ENCODE peak calls at places on chromosomes 3 and 15, in five cellular contexts. One of them, this sample, is unnamed.

GRCh38 chr15:82081904-82082810 is 36.3 kb upstream of the MEX3B start:
- DNase-seq in CD4-positive, alpha-beta memory T cell: no peak
- DNase-seq in IMR-90: peak
- DNase-seq in choroid plexus epithelial cell: peak
- DNase-seq in cardiac muscle cell: peak
- DNase-seq in this sample: no peak

GRCh38 chr3:35932995-35933394 is 293.7 kb downstream of the ARPP21 start:
- DNase-seq in IMR-90: peak
- DNase-seq in choroid plexus epithelial cell: peak
- DNase-seq in cardiac muscle cell: peak
- DNase-seq in CD4-positive, alpha-beta memory T cell: no peak
- DNase-seq in this sample: no peak

GRCh38 chr3:4866841-4867240 is 112.4 kb upstream of the BHLHE40 start:
- DNase-seq in choroid plexus epithelial cell: peak
- DNase-seq in IMR-90: peak
- DNase-seq in cardiac muscle cell: peak
- DNase-seq in CD4-positive, alpha-beta memory T cell: peak
- DNase-seq in this sample: no peak

GRCh38 chr3:107676469-107677309 is 153.9 kb downstream of the BBX start:
- DNase-seq in cardiac muscle cell: peak
- DNase-seq in choroid plexus epithelial cell: peak
- DNase-seq in IMR-90: peak
- DNase-seq in CD4-positive, alpha-beta memory T cell: no peak
- DNase-seq in this sample: peak

GRCh38 chr3:12758025-12758830 is 831 bp downstream of the TMEM40 start:
- DNase-seq in IMR-90: peak
- DNase-seq in cardiac muscle cell: peak
- DNase-seq in choroid plexus epithelial cell: peak
- DNase-seq in CD4-positive, alpha-beta memory T cell: no peak
- DNase-seq in this sample: no peak

GRCh38 chr3:161222662-161223061 is 1.6 kb downstream of the NMD3 start:
- DNase-seq in choroid plexus epithelial cell: peak
- DNase-seq in cardiac muscle cell: peak
- DNase-seq in IMR-90: peak
- DNase-seq in CD4-positive, alpha-beta memory T cell: no peak
- DNase-seq in this sample: no peak

GRCh38 chr15:99014803-99015676 is 7.4 kb upstream of the PGPEP1L start:
- DNase-seq in cardiac muscle cell: peak
- DNase-seq in choroid plexus epithelial cell: peak
- DNase-seq in CD4-positive, alpha-beta memory T cell: no peak
- DNase-seq in IMR-90: peak
- DNase-seq in this sample: peak

GRCh38 chr3:34260991-34261365 is 462.5 kb downstream of the PDCD6IP start:
- DNase-seq in cardiac muscle cell: no peak
- DNase-seq in choroid plexus epithelial cell: no peak
- DNase-seq in IMR-90: no peak
- DNase-seq in CD4-positive, alpha-beta memory T cell: no peak
- DNase-seq in this sample: no peak

GRCh38 chr3:191968299-191968698 is 507.3 kb downstream of the PYDC2 start:
- DNase-seq in CD4-positive, alpha-beta memory T cell: no peak
- DNase-seq in cardiac muscle cell: no peak
- DNase-seq in IMR-90: no peak
- DNase-seq in choroid plexus epithelial cell: no peak
- DNase-seq in this sample: no peak

GRCh38 chr15:48986240-48986639 is 22.5 kb upstream of the SHC4 start:
- DNase-seq in CD4-positive, alpha-beta memory T cell: no peak
- DNase-seq in cardiac muscle cell: no peak
- DNase-seq in IMR-90: no peak
- DNase-seq in choroid plexus epithelial cell: no peak
- DNase-seq in this sample: no peak

GRCh38 chr3:97928986-97929385 is 43.2 kb downstream of the RIOX2 start:
- DNase-seq in CD4-positive, alpha-beta memory T cell: no peak
- DNase-seq in cardiac muscle cell: no peak
- DNase-seq in choroid plexus epithelial cell: no peak
- DNase-seq in IMR-90: no peak
- DNase-seq in this sample: no peak

GRCh38 chr3:20173844-20174410 is 12.1 kb downstream of the SGO1 start:
- DNase-seq in choroid plexus epithelial cell: no peak
- DNase-seq in cardiac muscle cell: no peak
- DNase-seq in IMR-90: no peak
- DNase-seq in CD4-positive, alpha-beta memory T cell: no peak
- DNase-seq in this sample: no peak

GRCh38 chr3:180277036-180277435 is 240.3 kb upstream of the PEX5L start:
- DNase-seq in choroid plexus epithelial cell: no peak
- DNase-seq in cardiac muscle cell: no peak
- DNase-seq in IMR-90: peak
- DNase-seq in CD4-positive, alpha-beta memory T cell: no peak
- DNase-seq in this sample: no peak

GRCh38 chr3:131283862-131284261 is 97.7 kb upstream of the NUDT16 start:
- DNase-seq in choroid plexus epithelial cell: no peak
- DNase-seq in IMR-90: no peak
- DNase-seq in cardiac muscle cell: no peak
- DNase-seq in CD4-positive, alpha-beta memory T cell: no peak
- DNase-seq in this sample: no peak

GRCh38 chr3:116770815-116771450 is 61.4 kb downstream of the TUSC7 start:
- DNase-seq in cardiac muscle cell: peak
- DNase-seq in CD4-positive, alpha-beta memory T cell: no peak
- DNase-seq in choroid plexus epithelial cell: peak
- DNase-seq in IMR-90: peak
- DNase-seq in this sample: peak

GRCh38 chr3:66113542-66113941 is 74.8 kb upstream of the MAGI1 start:
- DNase-seq in choroid plexus epithelial cell: no peak
- DNase-seq in cardiac muscle cell: no peak
- DNase-seq in IMR-90: no peak
- DNase-seq in CD4-positive, alpha-beta memory T cell: no peak
- DNase-seq in this sample: no peak

GRCh38 chr3:113286524-113286923 is 75.2 kb downstream of the BOC start:
- DNase-seq in CD4-positive, alpha-beta memory T cell: no peak
- DNase-seq in choroid plexus epithelial cell: no peak
- DNase-seq in IMR-90: no peak
- DNase-seq in cardiac muscle cell: no peak
- DNase-seq in this sample: no peak

GRCh38 chr3:49469037-49469875 is 811 bp upstream of the DAG1 start:
- DNase-seq in IMR-90: peak
- DNase-seq in CD4-positive, alpha-beta memory T cell: no peak
- DNase-seq in cardiac muscle cell: peak
- DNase-seq in choroid plexus epithelial cell: peak
- DNase-seq in this sample: no peak

GRCh38 chr3:159804726-159805410 is 183.8 kb upstream of the IL12A start:
- DNase-seq in choroid plexus epithelial cell: peak
- DNase-seq in CD4-positive, alpha-beta memory T cell: no peak
- DNase-seq in IMR-90: peak
- DNase-seq in cardiac muscle cell: peak
- DNase-seq in this sample: peak

GRCh38 chr3:120196812-120197211 is 88.2 kb downstream of the GPR156 start:
- DNase-seq in choroid plexus epithelial cell: no peak
- DNase-seq in CD4-positive, alpha-beta memory T cell: no peak
- DNase-seq in cardiac muscle cell: no peak
- DNase-seq in IMR-90: no peak
- DNase-seq in this sample: no peak

GRCh38 chr3:40869013-40869412 is 330.3 kb upstream of the CTNNB1 start:
- DNase-seq in choroid plexus epithelial cell: no peak
- DNase-seq in IMR-90: no peak
- DNase-seq in cardiac muscle cell: no peak
- DNase-seq in CD4-positive, alpha-beta memory T cell: no peak
- DNase-seq in this sample: no peak

GRCh38 chr15:57301307-57301706 is 75.0 kb upstream of the CGNL1 start:
- DNase-seq in cardiac muscle cell: no peak
- DNase-seq in CD4-positive, alpha-beta memory T cell: no peak
- DNase-seq in choroid plexus epithelial cell: no peak
- DNase-seq in IMR-90: no peak
- DNase-seq in this sample: no peak
- H3K4me3 ChIP-seq in cardiac muscle cell: no peak
- H3K4me3 ChIP-seq in CD4-positive, alpha-beta memory T cell: no peak
- H3K4me3 ChIP-seq in choroid plexus epithelial cell: no peak
- H3K4me3 ChIP-seq in IMR-90: no peak
- H3K4me3 ChIP-seq in this sample: no peak

GRCh38 chr3:193314161-193314560 is 64.4 kb downstream of the ATP13A5 start:
- DNase-seq in IMR-90: no peak
- DNase-seq in cardiac muscle cell: no peak
- DNase-seq in CD4-positive, alpha-beta memory T cell: no peak
- DNase-seq in choroid plexus epithelial cell: no peak
- DNase-seq in this sample: no peak
- H3K4me3 ChIP-seq in IMR-90: no peak
- H3K4me3 ChIP-seq in cardiac muscle cell: no peak
- H3K4me3 ChIP-seq in CD4-positive, alpha-beta memory T cell: no peak
- H3K4me3 ChIP-seq in choroid plexus epithelial cell: no peak
- H3K4me3 ChIP-seq in this sample: no peak

GRCh38 chr15:88788816-88789215 is 14.4 kb upstream of the ACAN start:
- DNase-seq in CD4-positive, alpha-beta memory T cell: no peak
- DNase-seq in cardiac muscle cell: no peak
- DNase-seq in IMR-90: no peak
- DNase-seq in choroid plexus epithelial cell: no peak
- DNase-seq in this sample: no peak

GRCh38 chr15:88791637-88792036 is 11.6 kb upstream of the ACAN start:
- DNase-seq in cardiac muscle cell: no peak
- DNase-seq in IMR-90: no peak
- DNase-seq in choroid plexus epithelial cell: no peak
- DNase-seq in CD4-positive, alpha-beta memory T cell: no peak
- DNase-seq in this sample: no peak

GRCh38 chr15:88790486-88790885 is 12.8 kb upstream of the ACAN start:
- DNase-seq in CD4-positive, alpha-beta memory T cell: no peak
- DNase-seq in choroid plexus epithelial cell: no peak
- DNase-seq in cardiac muscle cell: no peak
- DNase-seq in IMR-90: no peak
- DNase-seq in this sample: no peak

GRCh38 chr15:88794001-88794400 is 9.2 kb upstream of the ACAN start:
- DNase-seq in choroid plexus epithelial cell: no peak
- DNase-seq in CD4-positive, alpha-beta memory T cell: no peak
- DNase-seq in cardiac muscle cell: no peak
- DNase-seq in IMR-90: no peak
- DNase-seq in this sample: no peak

GRCh38 chr15:88792342-88793282 is 10.6 kb upstream of the ACAN start:
- DNase-seq in CD4-positive, alpha-beta memory T cell: no peak
- DNase-seq in IMR-90: no peak
- DNase-seq in choroid plexus epithelial cell: no peak
- DNase-seq in cardiac muscle cell: no peak
- DNase-seq in this sample: no peak
- H3K4me3 ChIP-seq in CD4-positive, alpha-beta memory T cell: no peak
- H3K4me3 ChIP-seq in IMR-90: no peak
- H3K4me3 ChIP-seq in choroid plexus epithelial cell: no peak
- H3K4me3 ChIP-seq in cardiac muscle cell: no peak
- H3K4me3 ChIP-seq in this sample: no peak

GRCh38 chr15:66563126-66563525 is 2.7 kb downstream of the LCTL start:
- DNase-seq in IMR-90: peak
- DNase-seq in cardiac muscle cell: no peak
- DNase-seq in choroid plexus epithelial cell: no peak
- DNase-seq in CD4-positive, alpha-beta memory T cell: no peak
- DNase-seq in this sample: no peak

GRCh38 chr15:66565731-66566130 is at the start of gene LCTL:
- DNase-seq in IMR-90: peak
- DNase-seq in CD4-positive, alpha-beta memory T cell: no peak
- DNase-seq in cardiac muscle cell: peak
- DNase-seq in choroid plexus epithelial cell: peak
- DNase-seq in this sample: no peak

GRCh38 chr15:66565141-66565595 is 630 bp downstream of the LCTL start:
- DNase-seq in IMR-90: no peak
- DNase-seq in CD4-positive, alpha-beta memory T cell: no peak
- DNase-seq in choroid plexus epithelial cell: no peak
- DNase-seq in cardiac muscle cell: no peak
- DNase-seq in this sample: no peak

GRCh38 chr15:66563566-66564110 is 2.2 kb downstream of the LCTL start:
- DNase-seq in choroid plexus epithelial cell: no peak
- DNase-seq in CD4-positive, alpha-beta memory T cell: no peak
- DNase-seq in cardiac muscle cell: no peak
- DNase-seq in IMR-90: no peak
- DNase-seq in this sample: no peak

GRCh38 chr15:66564136-66565041 is 1.4 kb downstream of the LCTL start:
- DNase-seq in cardiac muscle cell: no peak
- DNase-seq in CD4-positive, alpha-beta memory T cell: no peak
- DNase-seq in choroid plexus epithelial cell: no peak
- DNase-seq in IMR-90: no peak
- DNase-seq in this sample: no peak
- H3K4me3 ChIP-seq in cardiac muscle cell: no peak
- H3K4me3 ChIP-seq in CD4-positive, alpha-beta memory T cell: no peak
- H3K4me3 ChIP-seq in choroid plexus epithelial cell: no peak
- H3K4me3 ChIP-seq in IMR-90: no peak
- H3K4me3 ChIP-seq in this sample: no peak

GRCh38 chr3:184381261-184382224 is 1.7 kb downstream of the CHRD start:
- DNase-seq in cardiac muscle cell: no peak
- DNase-seq in IMR-90: no peak
- DNase-seq in CD4-positive, alpha-beta memory T cell: no peak
- DNase-seq in choroid plexus epithelial cell: no peak
- DNase-seq in this sample: no peak
- H3K4me3 ChIP-seq in cardiac muscle cell: no peak
- H3K4me3 ChIP-seq in IMR-90: no peak
- H3K4me3 ChIP-seq in CD4-positive, alpha-beta memory T cell: peak
- H3K4me3 ChIP-seq in choroid plexus epithelial cell: no peak
- H3K4me3 ChIP-seq in this sample: no peak

DNA sequence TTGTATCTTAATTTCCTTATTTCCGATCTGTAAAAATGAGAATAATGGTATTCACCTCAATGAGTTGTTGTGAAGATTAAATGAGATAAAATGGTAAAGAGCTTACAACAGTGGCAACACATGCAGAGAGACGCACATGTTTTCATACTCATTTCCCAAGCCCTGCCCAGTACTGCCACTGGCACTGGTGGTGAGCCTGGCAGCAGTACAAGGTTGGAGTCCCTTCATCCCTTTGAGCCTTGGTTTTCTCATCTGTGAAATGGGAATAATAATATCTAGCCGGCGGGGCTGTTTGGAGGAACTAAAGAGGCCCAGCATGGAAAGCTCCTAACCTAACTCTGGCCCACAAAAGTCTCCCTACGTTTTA is 943 bp upstream of the CD276 start:
- DNase-seq in cardiac muscle cell: no peak
- DNase-seq in IMR-90: no peak
- DNase-seq in CD4-positive, alpha-beta memory T cell: no peak
- DNase-seq in choroid plexus epithelial cell: no peak
- DNase-seq in this sample: no peak
- H3K4me3 ChIP-seq in cardiac muscle cell: no peak
- H3K4me3 ChIP-seq in IMR-90: no peak
- H3K4me3 ChIP-seq in CD4-positive, alpha-beta memory T cell: no peak
- H3K4me3 ChIP-seq in choroid plexus epithelial cell: no peak
- H3K4me3 ChIP-seq in this sample: no peak

GRCh38 chr3:50950591-50950990 is 275.9 kb downstream of the DOCK3 start:
- DNase-seq in choroid plexus epithelial cell: no peak
- DNase-seq in CD4-positive, alpha-beta memory T cell: no peak
- DNase-seq in IMR-90: no peak
- DNase-seq in cardiac muscle cell: no peak
- DNase-seq in this sample: no peak
- H3K4me3 ChIP-seq in choroid plexus epithelial cell: no peak
- H3K4me3 ChIP-seq in CD4-positive, alpha-beta memory T cell: peak
- H3K4me3 ChIP-seq in IMR-90: peak
- H3K4me3 ChIP-seq in cardiac muscle cell: no peak
- H3K4me3 ChIP-seq in this sample: no peak

GRCh38 chr3:123449986-123450474 is 1.1 kb upstream of the ADCY5 start:
- DNase-seq in CD4-positive, alpha-beta memory T cell: no peak
- DNase-seq in choroid plexus epithelial cell: no peak
- DNase-seq in IMR-90: no peak
- DNase-seq in cardiac muscle cell: no peak
- DNase-seq in this sample: no peak
- H3K4me3 ChIP-seq in CD4-positive, alpha-beta memory T cell: no peak
- H3K4me3 ChIP-seq in choroid plexus epithelial cell: peak
- H3K4me3 ChIP-seq in IMR-90: peak
- H3K4me3 ChIP-seq in cardiac muscle cell: peak
- H3K4me3 ChIP-seq in this sample: no peak

GRCh38 chr3:21750831-21751391 is at the start of gene ZNF385D:
- DNase-seq in IMR-90: peak
- DNase-seq in CD4-positive, alpha-beta memory T cell: no peak
- DNase-seq in cardiac muscle cell: peak
- DNase-seq in choroid plexus epithelial cell: peak
- DNase-seq in this sample: no peak
- H3K4me3 ChIP-seq in IMR-90: peak
- H3K4me3 ChIP-seq in CD4-positive, alpha-beta memory T cell: no peak
- H3K4me3 ChIP-seq in cardiac muscle cell: peak
- H3K4me3 ChIP-seq in choroid plexus epithelial cell: peak
- H3K4me3 ChIP-seq in this sample: no peak

GRCh38 chr3:126147932-126148683 is 32.3 kb downstream of the ALDH1L1 start:
- DNase-seq in choroid plexus epithelial cell: no peak
- DNase-seq in cardiac muscle cell: no peak
- DNase-seq in IMR-90: no peak
- DNase-seq in CD4-positive, alpha-beta memory T cell: no peak
- DNase-seq in this sample: no peak
- H3K4me3 ChIP-seq in choroid plexus epithelial cell: no peak
- H3K4me3 ChIP-seq in cardiac muscle cell: no peak
- H3K4me3 ChIP-seq in IMR-90: no peak
- H3K4me3 ChIP-seq in CD4-positive, alpha-beta memory T cell: no peak
- H3K4me3 ChIP-seq in this sample: no peak